ENCODE peak calls at places on chromosomes 11 and 22, in seven cellular contexts. I is Peyer's patch, J is GM23338, C is fibroblast of lung, D is HAP-1, Z is right lobe of liver, L is BE2C. M is an unnamed sample.

GRCh38 chr11:8766043-8766992 is 83.7 kb downstream of the RPL27A start:
- DNase-seq in I (no peak), J (peak; percentile 65), C (no peak), D (peak; percentile 71), Z (no peak), L (no peak), M (no peak)

GRCh38 chr11:75626692-75627536 is 41.9 kb downstream of the MAP6 start:
- DNase-seq in I (no peak), J (no peak), C (no peak), D (no peak), Z (no peak), L (peak; percentile 86), M (no peak)

GRCh38 chr11:70016666-70017347 is 61.3 kb upstream of the ANO1 start:
- DNase-seq in I (peak; percentile 11), J (no peak), C (no peak), D (no peak), Z (peak; percentile 4), L (no peak), M (no peak)

GRCh38 chr22:32991353-32992115 is 66.6 kb downstream of the SYN3 start:
- DNase-seq in I (no peak), J (no peak), C (peak; percentile 1), D (no peak), Z (no peak), L (peak; percentile 59), M (no peak)

GRCh38 chr11:66281001-66281400 is 3.0 kb downstream of the CNIH2 start:
- DNase-seq in I (no peak), J (peak; percentile 34), C (no peak), D (no peak), Z (no peak), L (no peak), M (no peak)

GRCh38 chr11:39992550-39992949 is 1466.9 kb downstream of the LRRC4C start:
- DNase-seq in I (no peak), J (no peak), C (no peak), D (no peak), Z (no peak), L (no peak), M (no peak)

GRCh38 chr11:6319001-6319878 is 1.1 kb downstream of the CAVIN3 start:
- DNase-seq in I (peak; percentile 53), J (peak; percentile 66), C (peak; percentile 66), D (no peak), Z (peak; percentile 59), L (no peak), M (peak; percentile 10)

GRCh38 chr11:45337583-45338360 is 51.6 kb upstream of the SYT13 start:
- DNase-seq in I (no peak), J (no peak), C (no peak), D (no peak), Z (no peak), L (no peak), M (no peak)

GRCh38 chr11:65786786-65787636 is at the start of gene OVOL1:
- DNase-seq in I (peak; percentile 91), J (peak; percentile 87), C (no peak), D (no peak), Z (no peak), L (no peak), M (no peak)

GRCh38 chr11:71501071-71501985 is 25.7 kb upstream of the KRTAP5-7 start:
- DNase-seq in I (no peak), J (no peak), C (no peak), D (no peak), Z (peak; percentile 46), L (no peak), M (no peak)

GRCh38 chr11:35491231-35491871 is 34.1 kb downstream of the PAMR1 start:
- DNase-seq in I (no peak), J (no peak), C (peak; percentile 84), D (no peak), Z (no peak), L (no peak), M (no peak)

GRCh38 chr11:103395612-103396011 is 286.4 kb downstream of the DYNC2H1 start:
- DNase-seq in I (no peak), J (peak; percentile 6), C (no peak), D (no peak), Z (no peak), L (no peak), M (no peak)

GRCh38 chr11:12827369-12827768 is 153.1 kb downstream of the TEAD1 start:
- DNase-seq in I (no peak), J (no peak), C (no peak), D (no peak), Z (no peak), L (no peak), M (no peak)

GRCh38 chr22:23088199-23088604 is 17.9 kb downstream of the GNAZ start:
- DNase-seq in I (no peak), J (peak; percentile 44), C (no peak), D (no peak), Z (no peak), L (no peak), M (no peak)

GRCh38 chr11:76323804-76324203 is 57.1 kb downstream of the THAP12 start:
- DNase-seq in I (no peak), J (no peak), C (no peak), D (no peak), Z (no peak), L (no peak), M (no peak)

GRCh38 chr22:25602924-25603323 is 38.4 kb downstream of the GRK3 start:
- DNase-seq in I (no peak), J (no peak), C (no peak), D (no peak), Z (no peak), L (no peak), M (no peak)

GRCh38 chr22:40748388-40748970 is 69.2 kb downstream of the MCHR1 start:
- DNase-seq in I (no peak), J (peak; percentile 27), C (no peak), D (no peak), Z (no peak), L (no peak), M (no peak)

GRCh38 chr11:7592706-7593105 is 78.9 kb downstream of the PPFIBP2 start:
- DNase-seq in I (no peak), J (no peak), C (peak; percentile 59), D (no peak), Z (peak; percentile 79), L (no peak), M (no peak)

GRCh38 chr11:86508604-86509471 is 134.2 kb downstream of the CCDC81 start:
- DNase-seq in I (peak; percentile 59), J (no peak), C (no peak), D (no peak), Z (no peak), L (no peak), M (no peak)

GRCh38 chr11:130471731-130472433 is 23.4 kb downstream of the ADAMTS15 start:
- DNase-seq in I (no peak), J (no peak), C (no peak), D (no peak), Z (no peak), L (no peak), M (no peak)

GRCh38 chr11:68855205-68855978 is 13.7 kb upstream of the CPT1A start:
- DNase-seq in I (peak; percentile 75), J (peak; percentile 64), C (no peak), D (peak; percentile 48), Z (no peak), L (peak; percentile 33), M (no peak)
- H3K4me1 ChIP-seq in I (peaks cover 12% of the 10 kb centered on the region), J (peaks cover 14% of the 10 kb centered on the region), C (no peaks in the 10 kb centered on the region), D (peaks cover 7% of the 10 kb centered on the region), Z (peaks cover 6% of the 10 kb centered on the region), L (no peaks in the 10 kb centered on the region), M (no peaks in the 10 kb centered on the region)

GRCh38 chr22:39242809-39243442 is 1.9 kb downstream of the PDGFB start:
- DNase-seq in I (no peak), J (peak; percentile 84), C (no peak), D (no peak), Z (no peak), L (no peak), M (no peak)
- H3K4me3 ChIP-seq in I (peak overlapping the region; percentile 59), J (peak overlapping the region; percentile 78), C (peak overlapping the region; percentile 12), D (peak overlapping the region; percentile 20), Z (peak overlapping the region; percentile 53), L (no peak overlapping the region), M (peak overlapping the region; percentile 72)

DNA sequence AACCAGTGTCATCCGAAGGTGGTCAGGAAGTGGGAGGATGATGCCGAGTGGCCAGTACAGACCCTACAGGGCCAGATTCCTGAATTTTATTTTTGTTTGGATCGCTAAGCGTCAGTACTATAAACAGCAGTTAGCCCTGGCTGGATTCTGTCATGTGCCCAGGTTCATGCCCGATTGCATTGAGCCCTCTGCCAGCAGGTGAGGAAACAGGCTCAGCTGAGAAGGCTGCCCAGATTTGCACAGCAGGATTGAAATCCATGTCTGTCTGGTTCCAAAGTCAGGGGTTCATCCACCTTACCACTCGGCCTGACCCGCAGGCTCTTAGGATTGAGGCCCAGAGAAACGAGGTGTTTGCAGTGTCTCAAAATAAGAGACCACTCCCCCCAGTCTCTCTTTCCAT is 9.1 kb upstream of the TBC1D22A start:
- DNase-seq in I (no peak), J (no peak), C (no peak), D (no peak), Z (peak; percentile 85), L (no peak), M (no peak)
- H3K4me1 ChIP-seq in I (peaks cover 13% of the 10 kb centered on the region), J (no peaks in the 10 kb centered on the region), C (peaks cover 32% of the 10 kb centered on the region), D (no peaks in the 10 kb centered on the region), Z (peaks cover 9% of the 10 kb centered on the region), L (peaks cover 6% of the 10 kb centered on the region), M (peaks cover 20% of the 10 kb centered on the region)

GRCh38 chr11:111815489-111815888 is 49.3 kb upstream of the PPP2R1B start:
- DNase-seq in I (no peak), J (no peak), C (no peak), D (no peak), Z (no peak), L (no peak), M (no peak)

GRCh38 chr11:111814567-111814966 is 48.4 kb upstream of the PPP2R1B start:
- DNase-seq in I (no peak), J (no peak), C (peak; percentile 72), D (no peak), Z (no peak), L (no peak), M (no peak)

GRCh38 chr11:111814106-111814505 is 47.9 kb upstream of the PPP2R1B start:
- DNase-seq in I (no peak), J (no peak), C (no peak), D (no peak), Z (no peak), L (no peak), M (no peak)

GRCh38 chr11:111811445-111811844 is 45.3 kb upstream of the PPP2R1B start:
- DNase-seq in I (no peak), J (no peak), C (no peak), D (no peak), Z (no peak), L (no peak), M (no peak)

DNA sequence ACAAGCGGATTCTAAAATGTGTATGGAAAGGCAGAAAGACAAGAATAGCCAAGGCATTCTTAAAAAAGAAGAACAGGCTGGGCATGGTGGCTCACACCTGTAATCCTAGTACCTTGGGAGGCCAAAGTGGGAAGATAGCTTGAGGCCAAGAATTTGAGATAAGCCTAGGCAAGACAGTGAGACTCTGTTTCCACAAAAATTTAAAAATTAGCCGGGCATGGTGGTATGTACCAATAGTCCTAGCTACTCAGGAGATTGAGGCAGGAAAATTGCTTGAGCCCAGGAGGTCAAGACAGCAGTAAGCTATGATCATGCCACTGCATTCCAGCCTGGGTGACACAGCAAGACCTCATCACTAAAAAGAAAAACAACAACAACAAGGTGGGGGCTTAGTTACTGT is 46.0 kb upstream of the PPP2R1B start:
- DNase-seq in I (no peak), J (no peak), C (no peak), D (no peak), Z (no peak), L (no peak), M (no peak)
- H3K4me3 ChIP-seq in I (no peak overlapping the region), J (no peak overlapping the region), C (no peak overlapping the region), D (no peak overlapping the region), Z (no peak overlapping the region), L (no peak overlapping the region), M (no peak overlapping the region)

M was measured in thoracic aorta.